ENCODE peak calls at places on chromosomes 6 and 20, in six cellular contexts. U is heart right ventricle, H is psoas muscle, F is body of pancreas, T is omental fat pad, E is left ventricle myocardium inferior. L is an unnamed sample.

GRCh38 chr6:36069573-36069972 is 42.0 kb downstream of the MAPK14 start:
- DNase-seq in U (no peak), H (no peak), F (no peak), T (no peak), E (no peak), L (no peak)

GRCh38 chr20:46364670-46365482 is 41.5 kb downstream of the ELMO2 start:
- DNase-seq in U (no peak), H (no peak), F (peak), T (no peak), E (no peak), L (no peak)

GRCh38 chr6:48194596-48195295 is 83.7 kb upstream of the PTCHD4 start:
- DNase-seq in U (no peak), H (no peak), F (no peak), T (no peak), E (no peak), L (no peak)

GRCh38 chr6:6709106-6709505 is 120.6 kb downstream of the LY86 start:
- DNase-seq in U (no peak), H (no peak), F (no peak), T (no peak), E (no peak), L (no peak)

GRCh38 chr20:41138217-41138526 is 829 bp downstream of the PLCG1 start:
- DNase-seq in U (no peak), H (no peak), F (no peak), T (no peak), E (no peak), L (no peak)

GRCh38 chr20:32628960-32629530 is 43.9 kb upstream of the NOL4L start:
- DNase-seq in U (no peak), H (no peak), F (no peak), T (no peak), E (no peak), L (no peak)

GRCh38 chr6:158050107-158050735 is 68.6 kb downstream of the SYNJ2 start:
- DNase-seq in U (no peak), H (peak), F (no peak), T (no peak), E (peak), L (no peak)

GRCh38 chr6:148998704-148999103 is 251.9 kb downstream of the UST start:
- DNase-seq in U (no peak), H (no peak), F (no peak), T (no peak), E (no peak), L (no peak)

GRCh38 chr6:14665827-14666724 is 548.5 kb downstream of the CD83 start:
- DNase-seq in U (no peak), H (no peak), F (no peak), T (peak), E (no peak), L (peak)

GRCh38 chr6:88491266-88491665 is 325.1 kb upstream of the CNR1 start:
- DNase-seq in U (no peak), H (no peak), F (no peak), T (no peak), E (no peak), L (no peak)

GRCh38 chr6:88493717-88494116 is 327.6 kb upstream of the CNR1 start:
- DNase-seq in U (no peak), H (no peak), F (no peak), T (no peak), E (no peak), L (no peak)

GRCh38 chr6:88494401-88495140 is 328.4 kb upstream of the CNR1 start:
- DNase-seq in U (no peak), H (no peak), F (no peak), T (no peak), E (no peak), L (no peak)

GRCh38 chr6:88492241-88492640 is 326.1 kb upstream of the CNR1 start:
- DNase-seq in U (no peak), H (no peak), F (no peak), T (no peak), E (no peak), L (no peak)

DNA sequence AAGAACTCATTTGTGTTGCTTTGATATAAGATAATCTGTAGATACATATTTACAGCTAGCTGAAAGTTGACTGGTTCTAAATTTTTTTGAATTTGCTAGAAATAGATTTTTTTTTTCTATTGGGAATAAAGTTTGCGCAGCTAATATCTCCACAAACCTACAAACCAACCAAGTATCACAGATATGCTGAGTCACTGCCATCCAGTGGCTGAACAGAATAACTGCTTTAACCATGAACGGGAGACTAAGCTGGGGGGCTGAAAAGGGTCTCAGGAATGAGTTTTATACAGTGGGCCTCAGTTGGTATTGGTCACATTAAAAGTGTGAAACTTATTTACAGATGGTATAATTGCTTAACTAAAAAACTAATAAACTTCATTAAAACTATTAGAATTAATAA is 326.7 kb upstream of the CNR1 start:
- DNase-seq in U (no peak), H (no peak), F (no peak), T (no peak), E (no peak), L (peak)
- TF ChIP-seq CTCF in U (no peak), H (no peak), F (no peak), T (no peak), E (peak), L (peak)

GRCh38 chr6:1917628-1918371 is 308.1 kb downstream of the FOXC1 start:
- DNase-seq in U (no peak), H (no peak), F (peak), T (no peak), E (no peak), L (no peak)

GRCh38 chr6:1913572-1913971 is 303.9 kb downstream of the FOXC1 start:
- DNase-seq in U (no peak), H (no peak), F (no peak), T (no peak), E (no peak), L (no peak)

GRCh38 chr6:1912731-1913130 is 303.0 kb downstream of the FOXC1 start:
- DNase-seq in U (no peak), H (no peak), F (no peak), T (no peak), E (no peak), L (no peak)

GRCh38 chr6:1915226-1915625 is 305.5 kb downstream of the FOXC1 start:
- DNase-seq in U (no peak), H (no peak), F (no peak), T (no peak), E (no peak), L (no peak)

DNA sequence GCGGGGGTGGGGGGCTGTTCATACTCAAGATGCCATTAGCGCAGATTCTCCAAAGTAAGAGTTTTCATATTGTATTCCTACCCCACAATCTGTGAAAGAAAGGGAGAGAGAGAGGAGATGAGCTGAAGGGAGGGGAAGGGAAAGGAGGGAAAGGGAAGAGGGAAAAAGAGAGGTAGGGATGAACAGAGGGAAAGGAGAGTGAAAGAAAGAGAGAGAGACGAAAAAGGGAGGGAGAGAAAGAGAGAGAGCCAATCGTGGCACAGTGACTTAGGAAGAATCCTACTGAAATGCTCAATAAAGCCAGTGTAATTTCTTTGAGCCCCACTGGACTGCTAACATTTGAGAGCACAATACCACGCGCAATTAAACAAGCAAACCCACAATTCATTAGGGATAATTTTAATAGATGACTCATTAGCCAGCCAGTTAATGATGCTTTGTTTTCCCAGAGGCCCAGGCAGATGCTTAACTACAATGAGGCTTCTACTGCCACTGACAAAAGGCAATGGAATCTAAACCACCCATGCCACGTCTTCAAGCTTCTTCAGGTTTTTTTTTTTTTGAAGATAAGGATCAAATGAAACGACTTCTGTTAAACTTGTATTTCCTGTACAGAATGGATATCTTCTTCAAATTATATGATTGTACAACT is 306.7 kb downstream of the FOXC1 start:
- DNase-seq in U (no peak), H (no peak), F (no peak), T (no peak), E (no peak), L (peak)
- TF ChIP-seq CTCF in U (no peak), H (no peak), F (no peak), T (no peak), E (no peak), L (no peak)

GRCh38 chr6:85452441-85452881 is 2.6 kb downstream of the NT5E start:
- DNase-seq in U (no peak), H (no peak), F (no peak), T (no peak), E (no peak), L (peak)

GRCh38 chr6:85450578-85450884 is 648 bp downstream of the NT5E start:
- DNase-seq in U (no peak), H (no peak), F (no peak), T (no peak), E (no peak), L (no peak)

GRCh38 chr6:85449388-85449817 is 480 bp upstream of the NT5E start:
- DNase-seq in U (peak), H (no peak), F (no peak), T (no peak), E (no peak), L (peak)

GRCh38 chr6:85451586-85452306 is 1.9 kb downstream of the NT5E start:
- DNase-seq in U (no peak), H (no peak), F (no peak), T (no peak), E (no peak), L (no peak)

GRCh38 chr6:85449818-85450577 is at the start of gene NT5E:
- DNase-seq in U (peak), H (peak), F (peak), T (no peak), E (peak), L (no peak)
- TF ChIP-seq CTCF in U (no peak), H (no peak), F (no peak), T (no peak), E (no peak), L (no peak)

DNA sequence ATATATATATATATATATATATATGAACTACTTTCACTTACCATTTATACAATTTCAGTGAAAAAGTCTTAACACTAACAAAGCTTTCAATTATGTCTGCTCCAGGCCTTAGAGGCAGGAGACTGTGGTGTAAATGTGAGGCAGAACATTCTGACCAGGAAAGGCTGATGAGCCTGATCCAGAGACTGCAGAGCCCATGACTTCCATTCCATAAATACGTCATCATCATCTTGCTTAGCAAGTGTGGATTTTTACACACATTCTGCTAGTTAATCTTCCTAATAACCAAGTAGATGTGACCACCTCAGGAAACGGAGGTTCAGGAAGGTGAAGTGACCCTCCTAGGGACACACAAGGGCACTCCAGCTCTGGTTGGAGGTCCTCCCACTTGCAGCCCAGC is 14.9 kb downstream of the TRERF1 start:
- DNase-seq in U (no peak), H (no peak), F (no peak), T (no peak), E (no peak), L (no peak)
- TF ChIP-seq CTCF in U (no peak), H (no peak), F (no peak), T (no peak), E (no peak), L (no peak)

GRCh38 chr6:39790772-39791171 is 1.4 kb upstream of the DAAM2 start:
- DNase-seq in U (no peak), H (no peak), F (peak), T (no peak), E (no peak), L (no peak)
- TF ChIP-seq CTCF in U (no peak), H (no peak), F (no peak), T (no peak), E (no peak), L (no peak)

L was measured in AG09309.